ENCODE peak calls at places on chromosome 13, in four cellular contexts. One of them, this sample, is unnamed.

GRCh38 chr13:97369269-97369893 is 64.6 kb upstream of the RAP2A start:
- DNase-seq in small intestine: peak; percentile 47
- DNase-seq in NCI-H510A: no peak
- DNase-seq in EH: peak; percentile 30
- DNase-seq in this sample: peak; percentile 28

GRCh38 chr13:76634431-76635191 is 251.6 kb downstream of the KCTD12 start:
- DNase-seq in EH: no peak
- DNase-seq in small intestine: no peak
- DNase-seq in NCI-H510A: no peak
- DNase-seq in this sample: no peak

GRCh38 chr13:97295279-97296182 is 73.4 kb downstream of the MBNL2 start:
- DNase-seq in small intestine: peak; percentile 6
- DNase-seq in EH: peak; percentile 81
- DNase-seq in NCI-H510A: no peak
- DNase-seq in this sample: peak; percentile 45

GRCh38 chr13:25971077-25971476 is 80.7 kb downstream of the SHISA2 start:
- DNase-seq in small intestine: no peak
- DNase-seq in EH: no peak
- DNase-seq in NCI-H510A: no peak
- DNase-seq in this sample: no peak

GRCh38 chr13:110790371-110790770 is 76.9 kb downstream of the ING1 start:
- DNase-seq in NCI-H510A: no peak
- DNase-seq in small intestine: no peak
- DNase-seq in EH: no peak
- DNase-seq in this sample: no peak

GRCh38 chr13:57629391-57629804 is 2.1 kb upstream of the PCDH17 start:
- DNase-seq in EH: no peak
- DNase-seq in NCI-H510A: no peak
- DNase-seq in small intestine: no peak
- DNase-seq in this sample: peak; percentile 40

GRCh38 chr13:101554420-101555125 is 102.1 kb downstream of the ITGBL1 start:
- DNase-seq in small intestine: no peak
- DNase-seq in EH: peak; percentile 55
- DNase-seq in NCI-H510A: no peak
- DNase-seq in this sample: no peak

GRCh38 chr13:113413898-113414282 is 39.4 kb downstream of the ADPRHL1 start:
- DNase-seq in NCI-H510A: no peak
- DNase-seq in small intestine: no peak
- DNase-seq in EH: peak; percentile 56
- DNase-seq in this sample: no peak

GRCh38 chr13:43107780-43108179 is 84.4 kb downstream of the DNAJC15 start:
- DNase-seq in small intestine: peak; percentile 28
- DNase-seq in EH: peak; percentile 51
- DNase-seq in NCI-H510A: no peak
- DNase-seq in this sample: no peak

GRCh38 chr13:98320561-98321105 is 143.6 kb upstream of the RNF113B start:
- DNase-seq in NCI-H510A: no peak
- DNase-seq in small intestine: no peak
- DNase-seq in EH: no peak
- DNase-seq in this sample: no peak

GRCh38 chr13:74128171-74128767 is 5.9 kb downstream of the KLF12 start:
- DNase-seq in NCI-H510A: no peak
- DNase-seq in small intestine: no peak
- DNase-seq in EH: peak; percentile 73
- DNase-seq in this sample: peak; percentile 40

GRCh38 chr13:27432180-27432579 is 7.8 kb downstream of the GTF3A start:
- DNase-seq in small intestine: no peak
- DNase-seq in EH: no peak
- DNase-seq in NCI-H510A: no peak
- DNase-seq in this sample: no peak

GRCh38 chr13:65217459-65217858 is 2012.7 kb downstream of the PCDH9 start:
- DNase-seq in NCI-H510A: no peak
- DNase-seq in small intestine: no peak
- DNase-seq in EH: no peak
- DNase-seq in this sample: no peak

GRCh38 chr13:74891610-74892009 is 590.4 kb downstream of the TBC1D4 start:
- DNase-seq in small intestine: no peak
- DNase-seq in EH: peak; percentile 10
- DNase-seq in NCI-H510A: no peak
- DNase-seq in this sample: peak; percentile 16

GRCh38 chr13:32639502-32640105 is 53.4 kb downstream of the PDS5B start:
- DNase-seq in EH: peak; percentile 73
- DNase-seq in small intestine: peak; percentile 65
- DNase-seq in NCI-H510A: no peak
- DNase-seq in this sample: peak; percentile 77

GRCh38 chr13:50521750-50522149 is 321.7 kb downstream of the DLEU7 start:
- DNase-seq in EH: peak; percentile 31
- DNase-seq in small intestine: no peak
- DNase-seq in NCI-H510A: no peak
- DNase-seq in this sample: no peak

GRCh38 chr13:25112856-25113255 is 16.9 kb downstream of the PABPC3 start:
- DNase-seq in NCI-H510A: no peak
- DNase-seq in EH: no peak
- DNase-seq in small intestine: no peak
- DNase-seq in this sample: no peak

GRCh38 chr13:25329706-25330105 is 28.3 kb downstream of the NUP58 start:
- DNase-seq in EH: peak; percentile 40
- DNase-seq in small intestine: no peak
- DNase-seq in NCI-H510A: no peak
- DNase-seq in this sample: no peak